ENCODE peak calls at places on chromosomes 4 and X, in six cellular contexts. P is PC-9, N is cardiac muscle cell, Q is esophagus squamous epithelium, E is kidney, Z is endodermal cell. R is an unnamed sample.

GRCh38 chrX:19303216-19303880 is 40.4 kb upstream of the PDHA1 start:
- DNase-seq in Z (no peak), Q (no peak), P (no peak), E (no peak), N (no peak), R (peak; percentile 73)

GRCh38 chr4:896216-896615 is 35.9 kb downstream of the GAK start:
- DNase-seq in N (no peak), Z (no peak), Q (no peak), E (no peak), P (no peak), R (no peak)

GRCh38 chr4:172979332-172979731 is 189.3 kb upstream of the GALNT7 start:
- DNase-seq in Q (no peak), Z (no peak), P (no peak), E (no peak), N (no peak), R (no peak)

GRCh38 chr4:145541266-145541770 is 59.7 kb downstream of the SMAD1 start:
- DNase-seq in P (no peak), E (no peak), Q (no peak), N (no peak), Z (no peak), R (peak; percentile 12)

GRCh38 chr4:145982791-145983190 is 44.2 kb upstream of the ZNF827 start:
- DNase-seq in Q (no peak), E (no peak), Z (no peak), N (no peak), P (no peak), R (no peak)

GRCh38 chrX:13013353-13014110 is 30.9 kb downstream of the FAM9C start:
- DNase-seq in E (no peak), Q (peak; percentile 7), P (no peak), N (no peak), Z (no peak), R (no peak)

GRCh38 chrX:50677789-50678188 is 136.2 kb downstream of the SHROOM4 start:
- DNase-seq in P (no peak), N (no peak), E (no peak), Q (no peak), Z (no peak), R (no peak)

GRCh38 chr4:33357121-33357520 is 2637.0 kb downstream of the PCDH7 start:
- DNase-seq in E (no peak), N (no peak), Q (no peak), P (no peak), Z (no peak), R (no peak)

GRCh38 chr4:109233585-109233984 is 68.9 kb downstream of the COL25A1 start:
- DNase-seq in Q (no peak), Z (no peak), E (no peak), N (no peak), P (no peak), R (peak; percentile 38)

GRCh38 chr4:89055157-89056080 is 1.6 kb downstream of the FAM13A start:
- DNase-seq in Z (no peak), P (no peak), E (no peak), N (peak; percentile 6), Q (no peak), R (no peak)

GRCh38 chrX:10055430-10055829 is 88.3 kb downstream of the CLDN34 start:
- DNase-seq in Q (no peak), N (no peak), E (no peak), Z (no peak), P (no peak), R (no peak)

GRCh38 chr4:40685300-40685699 is 55.6 kb upstream of the RBM47 start:
- DNase-seq in P (no peak), E (no peak), N (no peak), Q (no peak), Z (no peak), R (peak; percentile 32)

GRCh38 chrX:74383611-74384010 is 37.7 kb upstream of the SLC16A2 start:
- DNase-seq in E (no peak), P (peak; percentile 4), Z (peak; percentile 72), N (peak; percentile 37), Q (no peak), R (peak; percentile 40)
- TF ChIP-seq CTCF in E (peak; percentile 48), P (peak; percentile 54), Z (peak; percentile 75), N (peak; percentile 62), Q (peak; percentile 11), R (peak; percentile 70)

GRCh38 chr4:153467154-153467896 is 1.2 kb downstream of the TMEM131L start:
- DNase-seq in N (peak; percentile 34), P (peak; percentile 76), Z (peak; percentile 90), E (peak; percentile 94), Q (peak; percentile 36), R (no peak)
- H3K4me1 ChIP-seq in N (peaks cover 6% of the 10 kb centered on the region), P (peaks cover 37% of the 10 kb centered on the region), Z (no peaks in the 10 kb centered on the region), E (no peaks in the 10 kb centered on the region), Q (peaks cover 79% of the 10 kb centered on the region), R (peaks cover 22% of the 10 kb centered on the region)

GRCh38 chr4:162502109-162502508 is 338.3 kb upstream of the FSTL5 start:
- DNase-seq in Z (no peak), E (no peak), N (no peak), P (no peak), Q (no peak), R (no peak)
- TF ChIP-seq CTCF in Z (no peak), E (no peak), N (no peak), P (no peak), Q (no peak), R (no peak)

GRCh38 chr4:10100734-10101216 is 15.8 kb downstream of the WDR1 start:
- DNase-seq in Q (no peak), Z (no peak), P (no peak), N (no peak), E (no peak), R (no peak)
- H3K4me1 ChIP-seq in Q (peaks cover 100% of the 10 kb centered on the region), Z (peaks cover 18% of the 10 kb centered on the region), P (peaks cover 40% of the 10 kb centered on the region), N (peaks cover 73% of the 10 kb centered on the region), E (peaks cover 21% of the 10 kb centered on the region), R (peaks cover 45% of the 10 kb centered on the region)

GRCh38 chr4:23477905-23478304 is 411.9 kb downstream of the PPARGC1A start:
- DNase-seq in E (no peak), Q (no peak), N (no peak), Z (no peak), P (no peak), R (no peak)

GRCh38 chr4:23485793-23486192 is 404.1 kb downstream of the PPARGC1A start:
- DNase-seq in E (no peak), N (no peak), Z (no peak), P (no peak), Q (no peak), R (no peak)

GRCh38 chr4:23484689-23485088 is 405.2 kb downstream of the PPARGC1A start:
- DNase-seq in P (no peak), Z (no peak), N (peak; percentile 17), E (no peak), Q (no peak), R (no peak)

DNA sequence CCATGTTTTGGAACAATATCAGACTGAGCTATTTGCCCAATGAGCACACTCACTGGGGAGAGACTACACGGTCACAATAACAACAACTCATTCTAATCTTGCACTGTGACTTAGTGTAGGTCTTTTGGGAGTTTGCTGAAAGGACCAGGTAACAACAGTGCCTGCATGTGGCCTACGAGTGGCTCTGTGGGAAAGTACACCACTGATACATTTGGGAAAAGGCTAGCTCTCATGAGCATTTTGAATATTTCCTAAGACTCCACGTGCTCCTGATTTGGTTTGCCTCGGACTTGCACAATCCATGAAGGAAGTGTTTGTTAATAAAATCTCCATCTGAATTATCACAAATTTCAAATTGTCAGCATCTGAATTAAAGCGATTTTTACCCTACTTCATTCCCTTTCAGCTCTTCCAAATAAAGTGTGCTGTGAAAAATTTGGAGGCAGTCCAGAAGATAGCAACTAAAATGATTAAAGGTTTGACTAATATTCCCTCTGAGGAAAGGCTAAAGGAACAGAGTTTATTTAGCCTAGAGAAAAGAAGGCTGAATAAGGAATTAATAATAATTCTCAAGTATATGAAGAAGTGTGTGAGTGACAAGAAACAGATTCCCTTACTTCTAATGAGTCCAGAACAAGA is 406.4 kb downstream of the PPARGC1A start:
- DNase-seq in Z (no peak), P (no peak), Q (no peak), N (no peak), E (no peak), R (no peak)
- TF ChIP-seq CTCF in Z (no peak), P (no peak), Q (no peak), N (no peak), E (no peak), R (no peak)

GRCh38 chr4:79651516-79651915 is 243.5 kb upstream of the GK2 start:
- DNase-seq in E (no peak), P (no peak), Z (peak; percentile 59), Q (no peak), N (no peak), R (peak; percentile 6)
- H3K4me1 ChIP-seq in E (no peaks in the 10 kb centered on the region), P (no peaks in the 10 kb centered on the region), Z (no peaks in the 10 kb centered on the region), Q (peaks cover 49% of the 10 kb centered on the region), N (peaks cover 5% of the 10 kb centered on the region), R (peaks cover 14% of the 10 kb centered on the region)

GRCh38 chrX:68648960-68649359 is 1.5 kb downstream of the STARD8 start:
- DNase-seq in Z (peak; percentile 74), N (peak; percentile 39), E (no peak), P (no peak), Q (no peak), R (no peak)

GRCh38 chrX:68652327-68652930 is 5.0 kb downstream of the STARD8 start:
- DNase-seq in N (no peak), P (no peak), Z (no peak), E (no peak), Q (no peak), R (no peak)

GRCh38 chrX:68650491-68650890 is 3.0 kb downstream of the STARD8 start:
- DNase-seq in P (no peak), N (no peak), Q (no peak), Z (no peak), E (no peak), R (no peak)

GRCh38 chrX:68646421-68646820 is 1.0 kb upstream of the STARD8 start:
- DNase-seq in Q (no peak), N (no peak), P (no peak), E (no peak), Z (no peak), R (no peak)

DNA sequence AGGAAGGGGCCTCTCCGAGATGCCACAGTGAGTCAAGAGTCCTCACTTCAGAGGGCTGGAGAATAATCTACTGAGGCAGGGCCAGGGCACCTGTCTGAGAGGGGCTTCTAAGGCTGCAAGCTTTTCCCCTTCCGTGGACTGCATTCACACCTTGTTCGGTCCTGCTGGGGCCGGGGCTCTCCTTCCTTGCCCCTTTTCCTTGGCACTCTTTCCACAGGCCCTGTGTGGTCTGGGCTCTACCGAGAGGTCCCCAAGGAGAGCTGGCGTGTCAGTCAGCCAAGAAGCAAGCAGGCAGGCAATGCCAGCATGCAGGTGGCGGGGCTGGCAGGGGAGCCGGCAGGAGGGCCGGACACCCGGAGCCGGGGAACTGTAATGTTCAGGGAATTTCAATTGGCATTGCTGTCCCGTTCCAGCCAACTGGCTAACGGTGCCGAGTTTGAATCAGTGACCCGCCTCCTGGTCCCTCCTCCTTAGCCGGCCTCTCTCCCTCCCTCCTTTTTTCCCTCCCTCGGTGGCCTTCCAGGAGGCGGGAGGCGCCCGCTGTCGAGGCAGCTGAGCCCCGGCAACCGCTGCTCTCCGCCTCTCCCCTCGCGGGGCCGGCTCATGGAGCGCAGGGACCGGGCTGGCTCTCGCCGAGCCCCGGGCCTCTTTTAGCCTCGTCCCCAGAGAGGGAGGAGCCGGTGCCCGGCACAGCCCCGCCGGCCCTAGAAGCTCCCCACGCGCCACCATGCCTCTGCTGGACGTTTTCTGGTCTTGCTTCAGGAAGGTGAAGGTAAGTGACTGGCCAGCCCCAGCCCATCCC is at the start of gene STARD8:
- DNase-seq in P (peak; percentile 50), E (peak; percentile 81), Q (no peak), Z (peak; percentile 86), N (peak; percentile 49), R (no peak)
- TF ChIP-seq CTCF in P (no peak), E (no peak), Q (no peak), Z (peak; percentile 43), N (no peak), R (no peak)